ENCODE peak calls at places on chromosomes 1 and 21, in nine cellular contexts. T is H1, O is amniotic stem cell, Z is fibroblast of pulmonary artery, U is T-helper 9 cell, Y is RCC 7860, V is astrocyte of the cerebellum, K is GOT3, F is colonic mucosa. B is an unnamed sample.
A peak's percentile ranks its signal among the peaks of the same experiment; 100 is the strongest.

GRCh38 chr1:14836426-14837140 is 238.1 kb downstream of the KAZN start:
- DNase-seq in T (no peak), O (no peak), Z (no peak), U (no peak), Y (no peak), V (no peak), K (no peak), F (no peak), B (no peak)

GRCh38 chr1:6408023-6408422 is 11.7 kb downstream of the HES2 start:
- DNase-seq in T (no peak), O (no peak), Z (no peak), U (no peak), Y (no peak), V (no peak), K (no peak), F (no peak), B (no peak)

GRCh38 chr1:241275226-241275625 is 81.8 kb downstream of the RGS7 start:
- DNase-seq in T (no peak), O (no peak), Z (no peak), U (no peak), Y (no peak), V (no peak), K (no peak), F (no peak), B (no peak)

GRCh38 chr21:21279193-21279901 is 281.1 kb downstream of the NCAM2 start:
- DNase-seq in T (no peak), O (no peak), Z (no peak), U (no peak), Y (no peak), V (no peak), K (no peak), F (no peak), B (no peak)

GRCh38 chr1:245156736-245157505 is 2.1 kb downstream of the KIF26B start:
- DNase-seq in T (peak; percentile 58), O (peak; percentile 18), Z (peak; percentile 29), U (no peak), Y (no peak), V (peak; percentile 37), K (no peak), F (peak; percentile 22), B (peak; percentile 54)

GRCh38 chr1:205286335-205286950 is 35.1 kb downstream of the NUAK2 start:
- DNase-seq in T (no peak), O (no peak), Z (no peak), U (peak; percentile 66), Y (peak; percentile 63), V (peak; percentile 78), K (no peak), F (no peak), B (no peak)

GRCh38 chr1:227798078-227798802 is 17.2 kb upstream of the PRSS38 start:
- DNase-seq in T (no peak), O (no peak), Z (no peak), U (no peak), Y (no peak), V (no peak), K (no peak), F (no peak), B (no peak)

GRCh38 chr1:153597206-153597605 is 15.7 kb downstream of the S100A16 start:
- DNase-seq in T (no peak), O (no peak), Z (no peak), U (no peak), Y (peak; percentile 80), V (no peak), K (no peak), F (peak; percentile 28), B (peak; percentile 73)

GRCh38 chr1:3599816-3600215 is 11.5 kb downstream of the MEGF6 start:
- DNase-seq in T (no peak), O (no peak), Z (no peak), U (no peak), Y (no peak), V (no peak), K (no peak), F (no peak), B (no peak)

GRCh38 chr1:15401391-15402055 is 8.2 kb upstream of the EFHD2 start:
- DNase-seq in T (no peak), O (no peak), Z (no peak), U (no peak), Y (no peak), V (no peak), K (no peak), F (no peak), B (no peak)

GRCh38 chr1:59682405-59683080 is 132.2 kb upstream of the HOOK1 start:
- DNase-seq in T (no peak), O (no peak), Z (no peak), U (no peak), Y (no peak), V (no peak), K (no peak), F (no peak), B (peak; percentile 45)

GRCh38 chr1:45721207-45721606 is 29.2 kb downstream of the IPP start:
- DNase-seq in T (no peak), O (no peak), Z (peak; percentile 17), U (no peak), Y (no peak), V (no peak), K (no peak), F (no peak), B (peak; percentile 57)

GRCh38 chr1:99768525-99769382 is 2.3 kb upstream of the FRRS1 start:
- DNase-seq in T (no peak), O (no peak), Z (peak; percentile 75), U (no peak), Y (no peak), V (no peak), K (no peak), F (no peak), B (no peak)

GRCh38 chr1:234108921-234109320 is 204.4 kb downstream of the SLC35F3 start:
- DNase-seq in T (no peak), O (no peak), Z (no peak), U (no peak), Y (no peak), V (no peak), K (no peak), F (no peak), B (peak; percentile 62)

GRCh38 chr21:37244506-37245083 is 22.5 kb downstream of the VPS26C start:
- DNase-seq in T (peak; percentile 48), O (no peak), Z (no peak), U (no peak), Y (no peak), V (no peak), K (no peak), F (no peak), B (no peak)

GRCh38 chr1:87136607-87137341 is 191.9 kb upstream of the LMO4 start:
- DNase-seq in T (no peak), O (no peak), Z (no peak), U (no peak), Y (no peak), V (no peak), K (no peak), F (no peak), B (no peak)

GRCh38 chr1:12275370-12275769 is 45.5 kb downstream of the VPS13D start:
- DNase-seq in T (peak; percentile 75), O (no peak), Z (peak; percentile 41), U (peak; percentile 16), Y (no peak), V (peak; percentile 6), K (no peak), F (peak; percentile 36), B (peak; percentile 57)

GRCh38 chr1:185559684-185560310 is 174.4 kb upstream of the HMCN1 start:
- DNase-seq in T (peak; percentile 54), O (no peak), Z (peak; percentile 50), U (peak; percentile 3), Y (no peak), V (peak; percentile 13), K (no peak), F (peak; percentile 49), B (peak; percentile 72)

GRCh38 chr1:7962011-7962335 is 462 bp downstream of the PARK7 start:
- DNase-seq in T (no peak), O (no peak), Z (no peak), U (no peak), Y (no peak), V (no peak), K (no peak), F (no peak), B (no peak)

GRCh38 chr1:46191033-46191701 is 7.1 kb downstream of the POMGNT1 start:
- DNase-seq in T (no peak), O (no peak), Z (no peak), U (no peak), Y (no peak), V (no peak), K (no peak), F (no peak), B (no peak)

GRCh38 chr1:234300096-234300495 is 73.2 kb upstream of the COA6 start:
- DNase-seq in T (no peak), O (no peak), Z (no peak), U (no peak), Y (no peak), V (peak; percentile 24), K (no peak), F (no peak), B (no peak)

GRCh38 chr1:58949551-58950220 is 165.8 kb upstream of the JUN start:
- DNase-seq in T (no peak), O (no peak), Z (no peak), U (no peak), Y (no peak), V (no peak), K (no peak), F (no peak), B (no peak)

GRCh38 chr1:199490804-199491527 is 536.5 kb upstream of the NR5A2 start:
- DNase-seq in T (no peak), O (peak; percentile 23), Z (peak; percentile 23), U (no peak), Y (peak; percentile 24), V (peak; percentile 93), K (no peak), F (no peak), B (peak; percentile 34)

GRCh38 chr1:42181687-42182086 is 17.1 kb upstream of the GUCA2A start:
- DNase-seq in T (no peak), O (no peak), Z (no peak), U (no peak), Y (no peak), V (no peak), K (no peak), F (no peak), B (no peak)

GRCh38 chr1:181133969-181134418 is 45.5 kb downstream of the IER5 start:
- DNase-seq in T (no peak), O (no peak), Z (no peak), U (no peak), Y (no peak), V (no peak), K (no peak), F (no peak), B (no peak)

GRCh38 chr1:75074719-75075395 is 59.3 kb upstream of the LHX8 start:
- DNase-seq in T (no peak), O (no peak), Z (no peak), U (no peak), Y (no peak), V (no peak), K (no peak), F (no peak), B (no peak)

GRCh38 chr1:181453541-181454201 is 29.6 kb upstream of the CACNA1E start:
- DNase-seq in T (peak; percentile 23), O (no peak), Z (no peak), U (no peak), Y (no peak), V (no peak), K (no peak), F (no peak), B (no peak)